ENCODE peak calls at places on chromosome 10, in nine cellular contexts. O, R, I, G, N, H, F, S and T are unnamed samples.
A peak's percentile ranks its signal among the peaks of the same experiment; 100 is the strongest.

GRCh38 chr10:86363184-86363832 is 3.3 kb downstream of the GRID1 start:
- DNase-seq in F (peak; percentile 50), G (no peak), R (peak; percentile 50), I (peak; percentile 45), S (peak; percentile 81), H (no peak), O (no peak), N (no peak), T (peak; percentile 59)

GRCh38 chr10:116809528-116810500 is 39.5 kb upstream of the ENO4 start:
- DNase-seq in I (peak; percentile 23), R (peak; percentile 36), N (peak; percentile 53), S (peak; percentile 42), H (no peak), F (no peak), O (peak; percentile 13), G (no peak), T (no peak)

GRCh38 chr10:99593312-99593711 is 26.9 kb downstream of the SLC25A28 start:
- DNase-seq in N (peak; percentile 26), I (no peak), R (no peak), F (no peak), O (no peak), H (no peak), S (peak; percentile 76), G (no peak), T (no peak)

GRCh38 chr10:78742730-78743615 is 325.8 kb upstream of the ZMIZ1 start:
- DNase-seq in I (no peak), H (peak; percentile 55), S (no peak), N (peak; percentile 80), G (no peak), O (no peak), F (no peak), R (peak; percentile 68), T (no peak)

GRCh38 chr10:103895458-103896186 is 22.4 kb downstream of the STN1 start:
- DNase-seq in I (no peak), S (no peak), G (no peak), H (no peak), R (no peak), F (no peak), N (no peak), O (peak; percentile 67), T (no peak)

GRCh38 chr10:124691448-124692435 is 52.4 kb downstream of the FAM53B start:
- DNase-seq in R (no peak), N (no peak), F (no peak), I (no peak), G (peak; percentile 40), S (no peak), H (no peak), O (no peak), T (no peak)

GRCh38 chr10:26770069-26770468 is 72.6 kb downstream of the PDSS1 start:
- DNase-seq in H (no peak), I (no peak), O (no peak), G (no peak), S (no peak), N (no peak), F (no peak), R (no peak), T (no peak)

GRCh38 chr10:44982114-44982460 is 3.5 kb upstream of the DEPP1 start:
- DNase-seq in R (no peak), G (no peak), F (no peak), H (no peak), O (no peak), N (no peak), S (no peak), I (peak; percentile 69), T (no peak)

GRCh38 chr10:74967850-74968620 is 141.6 kb downstream of the KAT6B start:
- DNase-seq in O (peak; percentile 26), I (no peak), H (no peak), N (no peak), R (no peak), F (no peak), G (no peak), S (peak; percentile 28), T (no peak)

GRCh38 chr10:5518143-5518542 is 6.6 kb upstream of the CALML3 start:
- DNase-seq in I (no peak), O (no peak), H (no peak), F (no peak), G (no peak), R (no peak), N (no peak), S (peak; percentile 58), T (no peak)

GRCh38 chr10:36366843-36367242 is 724.7 kb upstream of the FZD8 start:
- DNase-seq in S (no peak), O (no peak), G (no peak), N (no peak), I (no peak), R (no peak), F (no peak), H (no peak), T (no peak)

GRCh38 chr10:51924359-51924758 is 225.0 kb upstream of the CSTF2T start:
- DNase-seq in N (no peak), O (no peak), I (no peak), H (no peak), S (no peak), F (no peak), G (no peak), R (no peak), T (no peak)

GRCh38 chr10:79189853-79190435 is 121.2 kb downstream of the ZMIZ1 start:
- DNase-seq in F (no peak), R (no peak), S (no peak), G (no peak), H (no peak), O (peak; percentile 53), N (no peak), I (no peak), T (no peak)

GRCh38 chr10:47451998-47452494 is 31.9 kb downstream of the ANXA8 start:
- DNase-seq in S (no peak), F (no peak), N (no peak), R (no peak), H (no peak), O (no peak), I (no peak), G (no peak), T (no peak)

GRCh38 chr10:71981024-71981867 is 17.1 kb downstream of the CHST3 start:
- DNase-seq in G (no peak), O (peak; percentile 50), N (peak; percentile 35), R (no peak), H (no peak), S (no peak), F (no peak), I (no peak), T (peak; percentile 37)

GRCh38 chr10:118776960-118777359 is 22.2 kb upstream of the CACUL1 start:
- DNase-seq in F (no peak), O (no peak), I (no peak), S (no peak), H (no peak), R (no peak), N (no peak), G (no peak), T (no peak)

GRCh38 chr10:118775478-118775877 is 20.7 kb upstream of the CACUL1 start:
- DNase-seq in S (no peak), G (no peak), R (no peak), O (no peak), F (no peak), H (no peak), I (no peak), N (no peak), T (no peak)

GRCh38 chr10:118769898-118770600 is 15.3 kb upstream of the CACUL1 start:
- DNase-seq in I (no peak), R (no peak), O (no peak), N (no peak), S (no peak), G (no peak), F (no peak), H (no peak), T (no peak)

GRCh38 chr10:118776033-118776432 is 21.3 kb upstream of the CACUL1 start:
- DNase-seq in H (no peak), N (no peak), F (no peak), O (no peak), G (no peak), S (no peak), R (no peak), I (no peak), T (no peak)

GRCh38 chr10:118773041-118773440 is 18.3 kb upstream of the CACUL1 start:
- DNase-seq in F (no peak), O (peak; percentile 41), S (no peak), I (no peak), N (no peak), H (no peak), G (no peak), R (no peak), T (no peak)
- H3K4me1 ChIP-seq in F (no peaks in the 10 kb centered on the region), O (no peaks in the 10 kb centered on the region), S (peaks cover 3% of the 10 kb centered on the region), I (no peaks in the 10 kb centered on the region), N (no peaks in the 10 kb centered on the region), H (no peaks in the 10 kb centered on the region), G (no peaks in the 10 kb centered on the region), R (no peaks in the 10 kb centered on the region), T (no peaks in the 10 kb centered on the region)

GRCh38 chr10:100943508-100943907 is 25.8 kb upstream of the SEMA4G start:
- DNase-seq in H (no peak), N (no peak), G (no peak), F (no peak), O (no peak), R (no peak), S (no peak), I (no peak), T (no peak)

GRCh38 chr10:100939763-100940344 is 27.1 kb downstream of the SLF2 start:
- DNase-seq in R (no peak), H (no peak), I (no peak), F (no peak), G (no peak), O (peak; percentile 62), N (no peak), S (no peak), T (no peak)

GRCh38 chr10:100945754-100946153 is 23.6 kb upstream of the SEMA4G start:
- DNase-seq in F (no peak), H (no peak), I (no peak), O (no peak), R (no peak), S (no peak), G (no peak), N (no peak), T (no peak)

GRCh38 chr10:100942229-100942628 is 27.1 kb upstream of the SEMA4G start:
- DNase-seq in S (no peak), O (no peak), I (no peak), R (no peak), G (no peak), H (no peak), N (no peak), F (no peak), T (no peak)
- H3K9me3 ChIP-seq in S (no peaks in the 10 kb centered on the region), O (no peaks in the 10 kb centered on the region), I (no peaks in the 10 kb centered on the region), R (no peaks in the 10 kb centered on the region), G (no peaks in the 10 kb centered on the region), H (no peaks in the 10 kb centered on the region), N (no peaks in the 10 kb centered on the region), F (no peaks in the 10 kb centered on the region), T (no peaks in the 10 kb centered on the region)

GRCh38 chr10:87872828-87873227 is 9.4 kb downstream of the PTEN start:
- DNase-seq in N (no peak), S (no peak), H (no peak), O (no peak), R (no peak), F (no peak), G (no peak), I (no peak), T (no peak)
- H3K4me1 ChIP-seq in N (peaks cover 59% of the 10 kb centered on the region), S (peaks cover 19% of the 10 kb centered on the region), H (peaks cover 61% of the 10 kb centered on the region), O (peaks cover 62% of the 10 kb centered on the region), R (peaks cover 93% of the 10 kb centered on the region), F (no peaks in the 10 kb centered on the region), G (peaks cover 62% of the 10 kb centered on the region), I (peaks cover 99% of the 10 kb centered on the region), T (no peaks in the 10 kb centered on the region)

GRCh38 chr10:81534991-81535390 is 340.0 kb upstream of the NRG3 start:
- DNase-seq in H (no peak), R (no peak), G (no peak), F (no peak), I (no peak), O (no peak), N (no peak), S (no peak), T (no peak)

GRCh38 chr10:81532403-81532802 is 342.6 kb upstream of the NRG3 start:
- DNase-seq in F (no peak), N (no peak), O (no peak), H (no peak), I (no peak), G (no peak), R (no peak), S (no peak), T (no peak)
- H3K9me3 ChIP-seq in F (peaks cover 6% of the 10 kb centered on the region), N (no peaks in the 10 kb centered on the region), O (peaks cover 3% of the 10 kb centered on the region), H (no peaks in the 10 kb centered on the region), I (peaks cover 5% of the 10 kb centered on the region), G (no peaks in the 10 kb centered on the region), R (no peaks in the 10 kb centered on the region), S (no peaks in the 10 kb centered on the region), T (no peaks in the 10 kb centered on the region)